ENCODE peak calls at places on chromosomes 11 and 22, in six cellular contexts. U is GM23248, V is mammary epithelial cell, E is mucosa of descending colon, A is pancreas, Y is Peyer's patch. H is an unnamed sample. For H3K4me1, the result is how much of the 10 kb centered on the place peaks cover.

GRCh38 chr22:37154925-37155712 is 5.4 kb upstream of the IL2RB start:
- DNase-seq in A (no peak), V (peak), E (no peak), U (no peak), Y (no peak), H (no peak)

GRCh38 chr11:64025205-64025604 is 10.5 kb upstream of the FLRT1 start:
- DNase-seq in Y (no peak), V (no peak), E (no peak), U (no peak), A (no peak), H (no peak)

GRCh38 chr22:31279821-31280496 is 12.3 kb downstream of the PIK3IP1 start:
- DNase-seq in U (no peak), A (no peak), E (no peak), Y (peak), V (peak), H (no peak)

GRCh38 chr11:67437082-67437821 is at the start of gene PTPRCAP:
- DNase-seq in E (peak), V (no peak), A (no peak), U (no peak), Y (peak), H (no peak)

GRCh38 chr11:1235615-1236315 is 12.9 kb downstream of the MUC5B start:
- DNase-seq in V (no peak), A (no peak), U (no peak), E (peak), Y (no peak), H (no peak)

GRCh38 chr11:43504316-43504950 is 145.7 kb downstream of the TTC17 start:
- DNase-seq in V (peak), E (no peak), U (peak), A (no peak), Y (no peak), H (no peak)

GRCh38 chr11:45092901-45093760 is 53.3 kb upstream of the PRDM11 start:
- DNase-seq in Y (peak), E (no peak), U (peak), V (peak), A (no peak), H (no peak)

GRCh38 chr11:65709661-65710060 is 2.4 kb upstream of the KAT5 start:
- DNase-seq in Y (no peak), E (no peak), A (no peak), U (no peak), V (no peak), H (peak)

GRCh38 chr11:133649059-133649458 is 116.8 kb upstream of the OPCML start:
- DNase-seq in V (no peak), A (no peak), E (no peak), U (no peak), Y (no peak), H (no peak)

GRCh38 chr11:78416285-78417174 is 1.1 kb downstream of the GAB2 start:
- DNase-seq in V (peak), E (peak), U (peak), A (peak), Y (peak), H (peak)

GRCh38 chr11:120511804-120512726 is 517 bp downstream of the GRIK4 start:
- DNase-seq in E (no peak), Y (no peak), U (no peak), A (no peak), V (no peak), H (no peak)

GRCh38 chr11:102287963-102288744 is 29.1 kb upstream of the BIRC3 start:
- DNase-seq in A (no peak), U (peak), E (no peak), Y (no peak), V (peak), H (no peak)

GRCh38 chr22:20867179-20868099 is 8.6 kb downstream of the SNAP29 start:
- DNase-seq in V (no peak), A (peak), E (peak), Y (peak), U (peak), H (peak)

GRCh38 chr11:118277312-118277711 is 13.2 kb upstream of the MPZL2 start:
- DNase-seq in U (peak), A (no peak), V (peak), E (no peak), Y (no peak), H (no peak)

GRCh38 chr11:96333076-96333744 is 9.8 kb downstream of the MAML2 start:
- DNase-seq in A (no peak), Y (no peak), E (no peak), U (peak), V (no peak), H (no peak)

GRCh38 chr22:42344391-42344861 is 74.0 kb upstream of the TCF20 start:
- DNase-seq in E (no peak), A (no peak), U (peak), Y (no peak), V (no peak), H (peak)

GRCh38 chr22:37021710-37022482 is 2.4 kb downstream of the MPST start:
- DNase-seq in V (no peak), Y (peak), A (no peak), U (peak), E (no peak), H (no peak)

GRCh38 chr11:112835556-112835955 is 125.7 kb upstream of the NCAM1 start:
- DNase-seq in E (no peak), A (no peak), Y (no peak), V (no peak), U (no peak), H (no peak)
- H3K4me3 ChIP-seq in E (no peak), A (no peak), Y (no peak), V (no peak), U (no peak), H (no peak)

DNA sequence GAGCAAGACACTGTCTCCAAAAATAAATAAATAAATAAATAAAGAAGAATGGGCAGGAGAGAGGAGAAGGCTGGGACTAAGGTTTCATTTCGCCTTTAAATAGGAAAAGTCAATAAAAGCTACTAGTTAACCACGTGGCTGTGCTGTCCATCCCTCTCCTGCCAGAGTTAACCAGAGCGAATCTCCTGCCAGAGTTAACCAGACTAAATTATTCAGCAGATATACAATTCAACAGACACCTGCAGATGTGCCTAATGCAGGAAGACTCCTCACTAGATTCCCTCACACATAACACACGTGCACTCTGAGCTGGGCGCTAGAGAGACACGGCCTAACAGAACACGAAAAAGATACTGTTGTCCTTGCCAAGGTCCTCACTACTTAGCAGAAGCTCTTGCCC is 156.1 kb downstream of the IGLL1 start:
- DNase-seq in E (no peak), Y (no peak), V (no peak), A (no peak), U (no peak), H (no peak)
- H3K4me1 ChIP-seq in E (under half), Y (under half), V (under half), A (under half), U (under half), H (under half)

DNA sequence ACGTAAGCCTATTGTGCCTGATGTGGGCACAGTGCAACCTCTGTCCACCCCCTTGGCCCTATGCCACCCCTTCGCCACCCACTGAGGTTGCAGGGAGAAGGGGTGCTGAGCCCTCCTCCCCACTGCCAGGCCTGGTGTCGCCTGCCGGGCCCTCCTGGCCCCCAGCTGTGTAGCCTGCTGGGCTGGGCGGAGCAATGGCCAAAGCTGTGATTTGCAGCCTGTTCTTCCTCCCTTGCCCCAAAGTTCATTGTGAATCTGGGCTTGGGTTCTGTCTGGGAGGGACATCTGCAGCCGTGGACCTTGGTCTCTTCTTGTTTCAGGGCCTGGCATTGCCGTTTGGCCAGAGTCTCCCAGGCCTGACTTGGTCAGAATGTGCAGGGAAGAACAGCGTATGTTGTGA is 121.9 kb downstream of the PKNOX2 start:
- DNase-seq in A (no peak), U (no peak), V (no peak), Y (no peak), E (no peak), H (no peak)
- H3K4me3 ChIP-seq in A (no peak), U (no peak), V (no peak), Y (no peak), E (no peak), H (no peak)

GRCh38 chr22:32409977-32410376 is 2.1 kb downstream of the RTCB start:
- DNase-seq in V (no peak), E (no peak), Y (peak), A (no peak), U (no peak), H (no peak)

GRCh38 chr22:32411388-32411787 is 659 bp downstream of the RTCB start:
- DNase-seq in Y (peak), A (no peak), V (peak), E (no peak), U (peak), H (no peak)

GRCh38 chr22:32407936-32408335 is 4.1 kb downstream of the RTCB start:
- DNase-seq in U (no peak), V (no peak), Y (peak), A (no peak), E (no peak), H (no peak)

GRCh38 chr22:32411829-32412592 is at the start of gene RTCB:
- DNase-seq in U (peak), A (peak), E (peak), Y (peak), V (peak), H (peak)

DNA sequence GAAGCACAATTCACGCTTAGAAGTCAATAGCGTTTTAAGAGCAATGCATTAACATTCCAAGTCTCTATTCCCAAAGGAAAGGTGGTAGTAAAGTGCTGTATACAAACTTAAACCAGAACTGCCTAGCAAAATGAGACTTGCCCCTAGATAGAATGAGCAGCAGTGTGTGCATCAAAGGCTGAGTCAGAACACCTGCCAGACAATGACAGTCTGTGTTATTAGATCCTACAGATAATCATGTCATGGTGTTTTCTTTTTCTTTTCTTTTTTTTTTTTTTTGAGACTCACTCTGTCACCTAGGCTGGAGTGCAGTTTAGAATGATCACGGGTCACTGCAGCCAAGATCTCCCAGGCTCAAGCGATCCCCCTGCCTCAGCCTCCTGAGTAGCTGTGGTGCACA is 1.6 kb downstream of the RTCB start:
- DNase-seq in Y (no peak), V (peak), U (peak), E (no peak), A (no peak), H (no peak)
- H3K4me1 ChIP-seq in Y (under half), V (under half), U (under half), E (under half), A (under half), H (under half)

GRCh38 chr22:33869946-33870345 is 50.3 kb downstream of the LARGE1 start:
- DNase-seq in A (no peak), V (no peak), U (peak), Y (no peak), E (no peak), H (no peak)
- H3K4me3 ChIP-seq in A (no peak), V (no peak), U (no peak), Y (no peak), E (no peak), H (no peak)

H was measured in aorta.